ENCODE peak calls at places on chromosome 11, in seven cellular contexts. R is fibroblast of mammary gland, O is A549, C is AG09319, W is fibroblast of lung, T is stomach, X is progenitor cell of endocrine pancreas. I is an unnamed sample.

GRCh38 chr11:115047631-115048030 is 369.3 kb downstream of the NXPE2 start:
- DNase-seq in R (no peak), O (no peak), C (no peak), W (no peak), T (no peak), X (no peak), I (no peak)

GRCh38 chr11:130523166-130523565 is 74.7 kb downstream of the ADAMTS15 start:
- DNase-seq in R (no peak), O (no peak), C (no peak), W (peak), T (no peak), X (no peak), I (no peak)

GRCh38 chr11:65496304-65497140 is 2.3 kb upstream of the MALAT1 start:
- DNase-seq in R (peak), O (no peak), C (no peak), W (peak), T (no peak), X (no peak), I (peak)

GRCh38 chr11:118924591-118925585 is 838 bp downstream of the BCL9L start:
- DNase-seq in R (peak), O (no peak), C (no peak), W (peak), T (peak), X (no peak), I (no peak)

GRCh38 chr11:115623021-115623451 is 118.8 kb upstream of the CADM1 start:
- DNase-seq in R (peak), O (peak), C (peak), W (peak), T (peak), X (no peak), I (peak)

GRCh38 chr11:57729479-57729878 is 11.8 kb upstream of the SELENOH start:
- DNase-seq in R (no peak), O (no peak), C (no peak), W (no peak), T (no peak), X (no peak), I (no peak)

GRCh38 chr11:87125257-87125656 is 87.5 kb downstream of the TMEM135 start:
- DNase-seq in R (peak), O (no peak), C (no peak), W (peak), T (no peak), X (no peak), I (no peak)

GRCh38 chr11:115420524-115420923 is 83.7 kb downstream of the CADM1 start:
- DNase-seq in R (no peak), O (no peak), C (no peak), W (no peak), T (no peak), X (no peak), I (no peak)

GRCh38 chr11:34654491-34655334 is 33.8 kb downstream of the EHF start:
- DNase-seq in R (peak), O (peak), C (peak), W (peak), T (peak), X (no peak), I (peak)

GRCh38 chr11:119684361-119685072 is 44.5 kb downstream of the NECTIN1 start:
- DNase-seq in R (peak), O (peak), C (no peak), W (peak), T (no peak), X (no peak), I (peak)

GRCh38 chr11:19651654-19652053 is 61.0 kb upstream of the NAV2 start:
- DNase-seq in R (no peak), O (no peak), C (no peak), W (no peak), T (no peak), X (no peak), I (no peak)

GRCh38 chr11:2462986-2463765 is 18.4 kb downstream of the KCNQ1 start:
- DNase-seq in R (no peak), O (no peak), C (no peak), W (no peak), T (peak), X (no peak), I (no peak)

GRCh38 chr11:112797653-112798293 is 163.4 kb upstream of the NCAM1 start:
- DNase-seq in R (peak), O (no peak), C (no peak), W (peak), T (peak), X (no peak), I (peak)

GRCh38 chr11:86981777-86982540 is 26.8 kb upstream of the FZD4 start:
- DNase-seq in R (no peak), O (no peak), C (no peak), W (no peak), T (no peak), X (no peak), I (no peak)

GRCh38 chr11:86537541-86538222 is 134.7 kb downstream of the ME3 start:
- DNase-seq in R (peak), O (no peak), C (no peak), W (no peak), T (no peak), X (no peak), I (peak)

GRCh38 chr11:16936643-16937042 is 77.6 kb downstream of the PLEKHA7 start:
- DNase-seq in R (no peak), O (no peak), C (no peak), W (peak), T (peak), X (no peak), I (no peak)

GRCh38 chr11:1296287-1296686 is 13.1 kb downstream of the TOLLIP start:
- DNase-seq in R (no peak), O (no peak), C (no peak), W (no peak), T (no peak), X (no peak), I (no peak)

GRCh38 chr11:889261-889660 is 21.3 kb downstream of the CHID1 start:
- DNase-seq in R (no peak), O (no peak), C (no peak), W (no peak), T (no peak), X (no peak), I (no peak)

GRCh38 chr11:1863352-1864215 is 10.7 kb downstream of the LSP1 start:
- DNase-seq in R (peak), O (peak), C (peak), W (peak), T (peak), X (no peak), I (peak)

GRCh38 chr11:117212697-117213355 is 13.7 kb downstream of the TAGLN start:
- DNase-seq in R (no peak), O (no peak), C (no peak), W (no peak), T (no peak), X (no peak), I (no peak)

GRCh38 chr11:67645521-67646457 is 4.7 kb downstream of the ACY3 start:
- DNase-seq in R (no peak), O (no peak), C (no peak), W (no peak), T (no peak), X (no peak), I (no peak)

GRCh38 chr11:64092761-64093136 is 57.0 kb downstream of the FLRT1 start:
- DNase-seq in R (no peak), O (no peak), C (no peak), W (no peak), T (no peak), X (no peak), I (no peak)

GRCh38 chr11:62538470-62539237 is 8.0 kb downstream of the AHNAK start:
- DNase-seq in R (no peak), O (no peak), C (no peak), W (no peak), T (no peak), X (no peak), I (no peak)

GRCh38 chr11:22669368-22669767 is 3.0 kb downstream of the GAS2 start:
- DNase-seq in R (no peak), O (no peak), C (no peak), W (no peak), T (no peak), X (no peak), I (no peak)

GRCh38 chr11:110093407-110094297 is 460 bp downstream of the ZC3H12C start:
- DNase-seq in R (peak), O (no peak), C (no peak), W (peak), T (peak), X (peak), I (peak)

GRCh38 chr11:33040127-33040861 is 922 bp downstream of the TCP11L1 start:
- DNase-seq in R (peak), O (peak), C (no peak), W (peak), T (no peak), X (no peak), I (no peak)

GRCh38 chr11:80462211-80462610 is 1021.4 kb upstream of the TENM4 start:
- DNase-seq in R (peak), O (no peak), C (no peak), W (peak), T (no peak), X (no peak), I (peak)

GRCh38 chr11:27423125-27423524 is 49.5 kb downstream of the LGR4 start:
- DNase-seq in R (peak), O (no peak), C (peak), W (peak), T (peak), X (no peak), I (peak)

GRCh38 chr11:65430406-65431217 is 8.0 kb downstream of the NEAT1 start:
- DNase-seq in R (peak), O (no peak), C (no peak), W (peak), T (peak), X (no peak), I (peak)

GRCh38 chr11:67284811-67285540 is 4.1 kb upstream of the ANKRD13D start:
- DNase-seq in R (no peak), O (no peak), C (no peak), W (no peak), T (no peak), X (no peak), I (no peak)

GRCh38 chr11:13462928-13463778 is at the start of gene BTBD10:
- DNase-seq in R (peak), O (peak), C (peak), W (peak), T (peak), X (peak), I (peak)
- TF ChIP-seq CTCF in R (no peak), O (no peak), C (no peak), W (no peak), T (no peak), X (no peak), I (no peak)

DNA sequence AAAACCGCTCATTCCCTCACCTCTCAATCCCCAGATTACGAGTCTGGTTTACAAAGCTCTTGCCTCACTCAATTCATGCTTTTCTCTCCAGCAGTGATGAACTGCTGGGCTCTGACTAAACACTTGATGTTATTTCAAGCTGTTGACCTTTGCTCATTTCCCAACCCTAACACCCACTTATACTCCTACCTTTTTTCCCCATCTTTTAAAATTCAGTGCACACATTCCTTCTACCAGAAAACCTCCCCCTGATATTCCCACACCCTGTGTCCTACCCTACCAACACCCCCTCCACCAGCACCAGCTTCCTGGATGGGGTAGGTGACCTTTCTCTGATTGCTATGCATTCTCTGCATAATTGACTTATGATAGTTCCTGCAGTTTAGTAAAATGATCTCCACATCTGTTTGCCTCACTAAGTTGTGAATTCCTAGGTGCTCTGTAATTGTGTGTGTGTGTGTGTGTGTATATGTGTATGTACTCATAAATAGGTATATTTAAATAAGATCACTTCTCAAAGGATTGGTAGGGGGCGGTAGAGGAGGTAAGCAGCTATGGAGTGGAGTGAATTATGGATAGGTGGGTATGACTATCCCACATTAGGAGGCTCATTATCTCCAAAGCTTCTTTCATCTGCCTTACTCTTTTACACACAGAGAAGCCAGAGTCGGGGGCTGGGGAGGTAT is 842 bp downstream of the HEPACAM start:
- DNase-seq in R (peak), O (no peak), C (peak), W (peak), T (no peak), X (no peak), I (peak)
- TF ChIP-seq CTCF in R (peak), O (no peak), C (no peak), W (peak), T (no peak), X (peak), I (peak)

GRCh38 chr11:122422707-122423106 is 232.8 kb upstream of the UBASH3B start:
- DNase-seq in R (peak), O (no peak), C (no peak), W (peak), T (no peak), X (no peak), I (no peak)
- TF ChIP-seq CTCF in R (no peak), O (no peak), C (no peak), W (no peak), T (no peak), X (no peak), I (no peak)

DNA sequence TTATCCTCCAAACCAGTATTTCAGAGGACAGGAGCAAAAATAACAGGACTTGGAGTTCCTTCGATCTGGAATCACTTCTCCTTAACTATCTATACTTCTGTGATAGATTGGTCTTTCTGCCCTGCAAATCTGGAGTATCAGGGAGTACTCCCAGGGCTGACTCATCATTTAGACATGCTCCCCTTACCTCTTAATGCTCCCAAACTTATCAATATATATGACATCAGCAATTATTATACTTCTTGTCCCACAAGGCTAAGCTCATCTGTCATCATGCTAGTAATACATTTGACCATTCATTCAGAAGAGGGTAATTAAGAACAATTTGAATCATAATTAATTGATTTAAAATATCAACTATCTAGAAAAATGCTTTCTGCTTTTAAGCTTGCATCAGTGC is 163.8 kb downstream of the SWAP70 start:
- DNase-seq in R (no peak), O (no peak), C (no peak), W (peak), T (no peak), X (no peak), I (no peak)
- TF ChIP-seq CTCF in R (no peak), O (no peak), C (no peak), W (no peak), T (no peak), X (no peak), I (no peak)